ENCODE peak calls at places on chromosomes 7 and 10, in five cellular contexts. Z, Y, K, U and X are unnamed samples.

GRCh38 chr7:41900034-41900433 is 197.1 kb upstream of the INHBA start:
- DNase-seq in Z (no peak), Y (no peak), K (no peak), U (no peak), X (no peak)

GRCh38 chr10:76052798-76053473 is 621.5 kb downstream of the LRMDA start:
- DNase-seq in Z (no peak), Y (no peak), K (no peak), U (no peak), X (no peak)

GRCh38 chr10:92342801-92343200 is 51.8 kb downstream of the MARCHF5 start:
- DNase-seq in Z (peak; percentile 32), Y (no peak), K (no peak), U (no peak), X (no peak)

GRCh38 chr10:101967119-101967518 is 88.9 kb downstream of the ARMH3 start:
- DNase-seq in Z (no peak), Y (no peak), K (no peak), U (no peak), X (no peak)

GRCh38 chr7:128879939-128880746 is 17.5 kb downstream of the ATP6V1F start:
- DNase-seq in Z (peak; percentile 37), Y (peak; percentile 52), K (peak; percentile 71), U (peak; percentile 73), X (no peak)

GRCh38 chr7:45080265-45080957 is 8.4 kb downstream of the NACAD start:
- DNase-seq in Z (no peak), Y (no peak), K (no peak), U (no peak), X (no peak)

GRCh38 chr10:1187151-1187854 is 131.1 kb downstream of the WDR37 start:
- DNase-seq in Z (no peak), Y (no peak), K (no peak), U (no peak), X (no peak)

GRCh38 chr10:15440204-15440711 is 69.2 kb upstream of the FAM171A1 start:
- DNase-seq in Z (no peak), Y (no peak), K (no peak), U (no peak), X (no peak)

GRCh38 chr10:95289003-95289920 is 1.5 kb downstream of the PDLIM1 start:
- DNase-seq in Z (no peak), Y (no peak), K (peak; percentile 70), U (no peak), X (no peak)

GRCh38 chr10:515674-516073 is 173.8 kb downstream of the DIP2C start:
- DNase-seq in Z (no peak), Y (no peak), K (no peak), U (no peak), X (no peak)

GRCh38 chr7:18191329-18191728 is 163.7 kb upstream of the PRPS1L1 start:
- DNase-seq in Z (no peak), Y (no peak), K (no peak), U (no peak), X (no peak)

GRCh38 chr7:123070702-123071286 is 75.3 kb upstream of the TAS2R16 start:
- DNase-seq in Z (no peak), Y (peak; percentile 14), K (no peak), U (no peak), X (no peak)

GRCh38 chr10:108358912-108359311 is 1194.4 kb upstream of the SORCS1 start:
- DNase-seq in Z (peak; percentile 96), Y (peak; percentile 76), K (no peak), U (no peak), X (no peak)

GRCh38 chr7:92293887-92294616 is 48.3 kb downstream of the ANKIB1 start:
- DNase-seq in Z (no peak), Y (peak; percentile 37), K (no peak), U (no peak), X (no peak)

GRCh38 chr10:117184296-117184695 is 13.0 kb upstream of the KCNK18 start:
- DNase-seq in Z (no peak), Y (no peak), K (no peak), U (no peak), X (no peak)

GRCh38 chr10:80760914-80761371 is 223.2 kb downstream of the SH2D4B start:
- DNase-seq in Z (no peak), Y (no peak), K (no peak), U (no peak), X (no peak)

GRCh38 chr7:129225931-129226572 is 1.2 kb downstream of the AHCYL2 start:
- DNase-seq in Z (no peak), Y (no peak), K (no peak), U (no peak), X (no peak)

GRCh38 chr7:82429408-82429807 is 14.2 kb downstream of the CACNA2D1 start:
- DNase-seq in Z (no peak), Y (no peak), K (no peak), U (no peak), X (no peak)

GRCh38 chr7:144776447-144776846 is 59.4 kb downstream of the TPK1 start:
- DNase-seq in Z (no peak), Y (no peak), K (no peak), U (no peak), X (no peak)

GRCh38 chr10:90959826-90960225 is 38.9 kb upstream of the ANKRD1 start:
- DNase-seq in Z (no peak), Y (no peak), K (no peak), U (no peak), X (no peak)

GRCh38 chr10:32952541-32953276 is 5.3 kb downstream of the ITGB1 start:
- DNase-seq in Z (no peak), Y (no peak), K (no peak), U (no peak), X (no peak)

GRCh38 chr10:32954080-32954479 is 4.0 kb downstream of the ITGB1 start:
- DNase-seq in Z (no peak), Y (no peak), K (no peak), U (no peak), X (no peak)

GRCh38 chr10:32954545-32955298 is 3.3 kb downstream of the ITGB1 start:
- DNase-seq in Z (no peak), Y (no peak), K (no peak), U (no peak), X (no peak)

GRCh38 chr10:32952094-32952493 is 5.9 kb downstream of the ITGB1 start:
- DNase-seq in Z (no peak), Y (no peak), K (no peak), U (no peak), X (no peak)

DNA sequence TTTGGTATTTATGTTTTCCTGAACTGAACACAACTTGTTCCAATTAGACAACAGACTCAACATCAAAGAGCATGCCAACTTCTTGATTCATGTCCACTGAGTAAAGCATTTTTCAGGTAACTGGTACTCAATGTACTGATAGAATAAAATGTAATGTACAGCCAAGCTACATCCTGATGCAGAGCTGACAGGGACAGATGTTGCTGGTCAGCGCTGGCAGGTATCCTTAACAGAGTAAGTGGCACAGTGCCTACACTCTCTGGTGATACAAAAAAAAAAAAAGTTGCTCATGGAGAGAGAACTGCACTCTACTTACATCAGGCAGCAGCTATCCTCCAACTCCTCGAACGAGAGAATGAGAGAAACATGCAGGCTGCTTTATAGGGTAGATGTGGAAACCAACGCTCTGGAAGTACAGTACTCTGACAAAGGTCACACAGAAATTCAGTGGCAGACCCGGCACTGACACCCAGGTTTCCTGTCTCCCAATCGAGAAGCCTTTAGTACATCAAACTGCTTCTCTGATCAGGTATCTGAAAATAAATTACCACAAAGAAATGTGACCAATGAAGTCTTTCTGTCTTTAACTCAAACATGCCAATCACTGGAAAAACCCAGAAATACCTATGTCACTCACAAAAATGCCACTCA is 4.6 kb downstream of the ITGB1 start:
- DNase-seq in Z (no peak), Y (no peak), K (no peak), U (no peak), X (no peak)
- H3K4me1 ChIP-seq in Z (peaks cover 50% of the 10 kb centered on the region), Y (peaks cover 13% of the 10 kb centered on the region), K (peaks cover 7% of the 10 kb centered on the region), U (peaks cover 14% of the 10 kb centered on the region), X (peaks cover 9% of the 10 kb centered on the region)

DNA sequence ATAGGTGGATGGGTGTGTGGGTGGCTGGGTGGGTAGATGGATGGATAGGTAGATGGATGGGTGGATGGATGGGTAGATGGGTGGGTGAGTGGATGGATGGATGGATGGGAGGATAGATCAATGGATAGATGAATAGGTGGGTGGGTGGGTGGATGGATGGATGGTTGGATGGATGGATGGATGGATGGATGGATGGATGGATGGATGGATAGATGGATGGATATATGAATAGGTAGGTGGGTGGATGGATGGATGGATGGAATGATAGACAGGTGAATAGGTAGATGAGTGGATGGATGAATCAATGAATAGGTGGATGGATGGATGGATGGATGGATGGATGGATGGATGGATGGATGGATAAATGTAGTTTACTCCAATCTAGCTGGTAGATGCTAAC is 52.7 kb downstream of the FRMPD2 start:
- DNase-seq in Z (no peak), Y (no peak), K (no peak), U (no peak), X (no peak)
- H3K4me1 ChIP-seq in Z (no peaks in the 10 kb centered on the region), Y (no peaks in the 10 kb centered on the region), K (no peaks in the 10 kb centered on the region), U (no peaks in the 10 kb centered on the region), X (no peaks in the 10 kb centered on the region)

GRCh38 chr10:52779541-52780390 is 7.2 kb upstream of the MBL2 start:
- DNase-seq in Z (peak; percentile 20), Y (peak; percentile 68), K (peak; percentile 54), U (peak; percentile 57), X (no peak)
- H3K4me1 ChIP-seq in Z (peaks cover 5% of the 10 kb centered on the region), Y (no peaks in the 10 kb centered on the region), K (no peaks in the 10 kb centered on the region), U (no peaks in the 10 kb centered on the region), X (no peaks in the 10 kb centered on the region)

DNA sequence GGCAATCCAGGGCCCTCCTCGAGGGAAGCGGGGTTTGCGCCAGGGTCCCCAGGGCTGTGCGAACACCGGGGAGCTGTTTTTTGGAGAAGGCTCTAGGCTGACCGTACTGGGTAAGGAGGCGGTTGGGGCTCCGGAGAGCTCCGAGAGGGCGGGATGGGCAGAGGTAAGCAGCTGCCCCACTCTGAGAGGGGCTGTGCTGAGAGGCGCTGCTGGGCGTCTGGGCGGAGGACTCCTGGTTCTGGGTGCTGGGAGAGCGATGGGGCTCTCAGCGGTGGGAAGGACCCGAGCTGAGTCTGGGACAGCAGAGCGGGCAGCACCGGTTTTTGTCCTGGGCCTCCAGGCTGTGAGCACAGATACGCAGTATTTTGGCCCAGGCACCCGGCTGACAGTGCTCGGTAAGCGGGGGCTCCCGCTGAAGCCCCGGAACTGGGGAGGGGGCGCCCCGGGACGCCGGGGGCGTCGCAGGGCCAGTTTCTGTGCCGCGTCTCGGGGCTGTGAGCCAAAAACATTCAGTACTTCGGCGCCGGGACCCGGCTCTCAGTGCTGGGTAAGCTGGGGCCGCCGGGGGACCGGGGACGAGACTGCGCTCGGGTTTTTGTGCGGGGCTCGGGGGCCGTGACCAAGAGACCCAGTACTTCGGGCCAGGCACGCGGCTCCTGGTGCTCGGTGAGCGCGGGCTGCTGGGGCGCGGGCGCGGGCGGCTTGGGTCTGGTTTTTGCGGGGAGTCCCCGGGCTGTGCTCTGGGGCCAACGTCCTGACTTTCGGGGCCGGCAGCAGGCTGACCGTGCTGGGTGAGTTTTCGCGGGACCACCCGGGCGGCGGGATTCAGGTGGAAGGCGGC is 26.0 kb downstream of the PRSS2 start:
- DNase-seq in Z (no peak), Y (no peak), K (no peak), U (no peak), X (no peak)
- H3K4me1 ChIP-seq in Z (peaks cover 32% of the 10 kb centered on the region), Y (no peaks in the 10 kb centered on the region), K (no peaks in the 10 kb centered on the region), U (no peaks in the 10 kb centered on the region), X (peaks cover 10% of the 10 kb centered on the region)